ENCODE peak calls at places on chromosome X, in seven cellular contexts. U, R, K, Q, O, W and Z are unnamed samples.

GRCh38 chrX:110286126-110286525 is 31.8 kb downstream of the AMMECR1 start:
- DNase-seq in O (no peak), Q (no peak), K (no peak), W (no peak), R (no peak), U (peak), Z (peak)

GRCh38 chrX:136061302-136061701 is 76.1 kb downstream of the SLC9A6 start:
- DNase-seq in W (no peak), R (no peak), Q (peak), U (no peak), K (no peak), O (no peak), Z (no peak)

GRCh38 chrX:1537031-1537715 is at the start of gene P2RY8:
- DNase-seq in W (no peak), R (no peak), U (no peak), K (peak), Q (peak), O (peak), Z (no peak)

GRCh38 chrX:110683925-110684324 is 111.7 kb downstream of the CHRDL1 start:
- DNase-seq in W (no peak), O (no peak), U (no peak), R (no peak), Q (no peak), K (no peak), Z (no peak)

GRCh38 chrX:133880032-133880443 is 105.4 kb downstream of the GPC3 start:
- DNase-seq in U (no peak), Q (no peak), O (no peak), R (no peak), K (no peak), W (no peak), Z (no peak)

GRCh38 chrX:108584617-108585211 is 145.1 kb downstream of the COL4A5 start:
- DNase-seq in W (peak), U (no peak), R (peak), Q (no peak), K (peak), O (no peak), Z (no peak)

GRCh38 chrX:73214366-73215094 is at the start of gene NAP1L2:
- DNase-seq in Q (peak), R (peak), U (no peak), W (peak), O (peak), K (no peak), Z (no peak)

GRCh38 chrX:53247928-53248327 is 22.9 kb upstream of the KDM5C start:
- DNase-seq in U (no peak), W (no peak), Q (no peak), R (no peak), O (no peak), K (no peak), Z (no peak)

GRCh38 chrX:108250654-108251579 is 159.3 kb downstream of the ATG4A start:
- DNase-seq in K (no peak), R (no peak), W (peak), U (no peak), O (no peak), Q (peak), Z (no peak)

GRCh38 chrX:45709381-45709780 is 508.7 kb upstream of the DIPK2B start:
- DNase-seq in R (no peak), W (no peak), K (no peak), Q (no peak), U (no peak), O (no peak), Z (no peak)

GRCh38 chrX:80285131-80285773 is 135.0 kb upstream of the TENT5D start:
- DNase-seq in Q (no peak), R (no peak), W (peak), U (no peak), K (peak), O (no peak), Z (no peak)

GRCh38 chrX:87409113-87409841 is 108.3 kb upstream of the KLHL4 start:
- DNase-seq in K (no peak), R (no peak), O (peak), W (peak), Q (peak), U (no peak), Z (peak)

GRCh38 chrX:24574743-24575142 is 72.4 kb downstream of the PCYT1B start:
- DNase-seq in Q (no peak), O (no peak), W (no peak), K (no peak), R (no peak), U (no peak), Z (no peak)

GRCh38 chrX:18619288-18619687 is 52.6 kb downstream of the RS1 start:
- DNase-seq in Q (no peak), K (no peak), W (no peak), O (no peak), U (no peak), R (no peak), Z (no peak)

GRCh38 chrX:51955200-51955599 is 61.8 kb downstream of the MAGED1 start:
- DNase-seq in W (no peak), K (peak), Q (no peak), U (no peak), O (no peak), R (no peak), Z (no peak)

GRCh38 chrX:10237255-10237654 is 80.5 kb downstream of the CLCN4 start:
- DNase-seq in U (no peak), W (no peak), Q (no peak), R (no peak), K (no peak), O (no peak), Z (no peak)

GRCh38 chrX:133660356-133660755 is 245.1 kb upstream of the GPC4 start:
- DNase-seq in K (no peak), R (no peak), O (no peak), Q (no peak), W (no peak), U (no peak), Z (no peak)

GRCh38 chrX:1451676-1452496 is 823 bp downstream of the ASMTL start:
- DNase-seq in R (peak), Q (no peak), U (no peak), O (peak), W (no peak), K (no peak), Z (peak)

GRCh38 chrX:94560930-94561329 is 886.9 kb downstream of the FAM133A start:
- DNase-seq in Q (no peak), U (no peak), R (no peak), W (no peak), K (no peak), O (no peak), Z (no peak)

GRCh38 chrX:105837227-105837626 is 14.9 kb downstream of the NRK start:
- DNase-seq in U (peak), R (peak), W (peak), K (no peak), Q (peak), O (peak), Z (no peak)

GRCh38 chrX:138191998-138192397 is 519.5 kb downstream of the FGF13 start:
- DNase-seq in W (peak), U (no peak), K (peak), Q (no peak), O (no peak), R (peak), Z (no peak)

GRCh38 chrX:135112096-135112729 is 8.1 kb downstream of the ETDB start:
- DNase-seq in R (no peak), K (peak), U (no peak), O (no peak), Q (no peak), W (peak), Z (no peak)

GRCh38 chrX:20829665-20830481 is 544.3 kb upstream of the CNKSR2 start:
- DNase-seq in W (no peak), Q (no peak), K (no peak), U (no peak), O (no peak), R (no peak), Z (no peak)

GRCh38 chrX:138858438-138858837 is 146.9 kb upstream of the FGF13 start:
- DNase-seq in Q (no peak), K (no peak), W (no peak), R (no peak), O (no peak), U (peak), Z (no peak)

GRCh38 chrX:68867458-68868166 is 38.8 kb downstream of the EFNB1 start:
- DNase-seq in R (no peak), U (no peak), W (peak), O (no peak), K (no peak), Q (peak), Z (no peak)

GRCh38 chrX:48532201-48532600 is 7.3 kb upstream of the TBC1D25 start:
- DNase-seq in W (no peak), U (no peak), R (no peak), Q (no peak), O (no peak), K (no peak), Z (no peak)

GRCh38 chrX:146278381-146278780 is 460.8 kb downstream of the SLITRK2 start:
- DNase-seq in R (no peak), K (no peak), Q (no peak), U (no peak), W (peak), O (no peak), Z (no peak)

GRCh38 chrX:68424719-68425118 is 8.6 kb downstream of the OPHN1 start:
- DNase-seq in K (no peak), O (no peak), W (no peak), R (no peak), Q (no peak), U (no peak), Z (no peak)

GRCh38 chrX:15127010-15127409 is 142.9 kb downstream of the ASB9 start:
- DNase-seq in R (no peak), Q (no peak), O (no peak), U (no peak), K (no peak), W (no peak), Z (no peak)

GRCh38 chrX:97529801-97530200 is 646.1 kb downstream of the RPA4 start:
- DNase-seq in K (no peak), R (no peak), U (no peak), Q (no peak), W (no peak), O (no peak), Z (no peak)

GRCh38 chrX:134847133-134847532 is 143.7 kb upstream of the SMIM10 start:
- DNase-seq in K (no peak), W (no peak), Q (no peak), R (no peak), O (no peak), U (no peak), Z (no peak)

DNA sequence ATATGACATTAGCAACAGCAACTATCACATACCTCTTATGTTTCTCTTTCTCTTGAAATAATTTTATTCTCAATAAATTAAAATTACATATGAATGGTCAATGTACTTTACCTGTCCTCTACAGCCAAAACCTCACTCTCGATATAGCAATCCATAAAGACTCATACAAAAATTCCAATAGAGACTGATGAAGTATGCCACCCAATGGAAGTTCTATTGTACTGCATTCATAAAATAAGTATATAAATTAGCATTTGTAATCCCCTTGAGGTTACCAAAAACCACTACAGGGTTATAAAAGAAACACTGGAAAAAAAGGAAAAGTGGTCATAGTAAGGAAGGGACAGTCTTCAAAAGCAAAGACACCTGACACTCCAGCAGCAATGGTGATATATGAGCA is 32.8 kb downstream of the CLDN2 start:
- DNase-seq in Q (no peak), R (no peak), W (peak), O (no peak), U (no peak), K (peak), Z (no peak)
- H3K27ac ChIP-seq in Q (no peak), R (no peak), W (no peak), O (no peak), U (no peak), K (no peak), Z (no peak)

DNA sequence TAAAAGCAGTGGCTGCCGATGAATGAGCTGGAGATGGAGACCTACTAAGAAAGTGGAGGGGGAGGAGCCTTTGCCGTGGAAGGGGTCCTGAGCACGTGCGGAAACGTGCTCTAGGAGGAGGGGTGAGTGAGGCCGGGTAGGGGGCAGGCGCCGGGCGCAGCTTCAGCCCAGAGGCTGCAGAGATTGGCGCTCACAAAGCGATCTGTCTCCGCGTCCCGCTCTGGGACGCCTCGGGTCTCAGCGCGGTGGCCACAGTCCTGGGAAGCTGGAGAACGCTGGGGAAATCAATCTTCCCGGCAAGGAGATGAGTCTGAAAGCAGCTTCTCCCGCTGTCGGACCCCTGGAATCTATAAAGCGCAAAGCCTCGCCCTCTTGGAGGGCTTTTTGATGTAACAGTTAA is 460 bp upstream of the ARHGAP6 start:
- DNase-seq in K (no peak), U (no peak), Q (no peak), W (peak), R (no peak), O (no peak), Z (no peak)
- H3K4me3 ChIP-seq in K (no peak), U (peak), Q (peak), W (peak), R (peak), O (peak), Z (no peak)

DNA sequence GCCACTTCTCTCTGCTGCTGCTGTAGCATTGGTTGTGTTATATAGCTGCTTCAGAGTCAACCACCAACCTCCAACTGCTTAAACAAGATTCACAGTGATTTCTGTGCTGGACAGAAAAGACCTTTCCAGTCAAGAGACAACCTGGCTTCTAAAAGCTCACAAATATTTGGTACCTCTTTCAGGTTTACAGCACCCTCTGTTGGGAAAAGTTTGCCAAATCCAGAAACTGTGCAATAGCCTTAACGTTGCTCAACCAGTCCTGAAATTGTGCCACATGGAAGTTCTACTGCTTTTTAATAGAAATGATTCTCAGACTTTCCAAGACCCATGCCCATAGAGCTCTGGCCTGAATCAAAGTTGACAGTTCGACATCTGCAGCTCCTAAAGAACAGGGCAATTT is 842.1 kb upstream of the HTR2C start:
- DNase-seq in R (no peak), W (peak), U (no peak), Q (no peak), O (no peak), K (peak), Z (no peak)
- TF ChIP-seq CTCF in R (no peak), W (peak), U (no peak), Q (no peak), O (no peak), K (peak), Z (peak)

DNA sequence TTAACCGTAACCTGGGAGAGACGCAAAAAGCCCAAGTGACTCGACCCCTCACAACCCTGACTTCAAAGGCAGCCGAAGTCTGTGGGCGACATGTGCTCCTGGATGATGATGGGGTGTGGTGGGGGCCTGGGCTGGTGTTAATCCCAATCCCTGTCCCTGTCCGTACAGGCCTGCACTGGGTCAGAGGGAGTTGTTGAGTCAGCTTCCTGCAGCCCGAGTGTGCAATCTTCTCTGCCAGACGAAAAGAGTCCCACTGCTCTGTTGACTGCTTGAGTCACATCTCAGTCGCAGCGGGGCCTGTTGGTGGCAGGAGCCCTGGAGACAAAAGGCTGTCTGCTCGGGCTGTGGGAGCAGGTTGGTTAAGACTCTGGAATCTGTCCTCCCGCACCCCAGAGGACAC is 10.3 kb downstream of the FAM3A start:
- DNase-seq in Q (no peak), K (no peak), R (no peak), U (no peak), W (no peak), O (no peak), Z (no peak)
- H3K27ac ChIP-seq in Q (no peak), K (no peak), R (no peak), U (no peak), W (peak), O (no peak), Z (peak)